ENCODE peak calls at places on chromosomes 1 and 21, in five cellular contexts. P is GM12891, O is adrenal gland, X is K562, D is ovary. S is an unnamed sample.

GRCh38 chr21:37408464-37409193 is 42.1 kb downstream of the DYRK1A start:
- DNase-seq in P (no peak), O (no peak), X (no peak), D (no peak), S (no peak)

GRCh38 chr1:22142315-22143064 is 407 bp downstream of the WNT4 start:
- DNase-seq in P (peak; percentile 74), O (no peak), X (peak; percentile 36), D (peak; percentile 59), S (no peak)

GRCh38 chr1:8670371-8670818 is 147.0 kb downstream of the RERE start:
- DNase-seq in P (no peak), O (no peak), X (no peak), D (no peak), S (no peak)

GRCh38 chr1:94281361-94282142 is 44.2 kb upstream of the ARHGAP29 start:
- DNase-seq in P (no peak), O (no peak), X (no peak), D (no peak), S (peak; percentile 87)

GRCh38 chr1:24018611-24019580 is 38.8 kb upstream of the SRSF10 start:
- DNase-seq in P (no peak), O (peak; percentile 98), X (peak; percentile 82), D (peak; percentile 99), S (peak; percentile 79)

GRCh38 chr1:66532214-66532613 is 1.7 kb upstream of the SGIP1 start:
- DNase-seq in P (no peak), O (no peak), X (no peak), D (no peak), S (no peak)

GRCh38 chr21:15210235-15210678 is 145.5 kb upstream of the NRIP1 start:
- DNase-seq in P (no peak), O (peak; percentile 51), X (peak; percentile 41), D (no peak), S (no peak)

GRCh38 chr21:45972716-45973474 is 8.7 kb upstream of the COL6A1 start:
- DNase-seq in P (no peak), O (peak; percentile 61), X (no peak), D (peak; percentile 96), S (no peak)

GRCh38 chr1:3992103-3992556 is 92.1 kb upstream of the C1orf174 start:
- DNase-seq in P (no peak), O (no peak), X (peak; percentile 26), D (no peak), S (peak; percentile 13)

GRCh38 chr1:180548686-180549326 is 10.0 kb upstream of the OVAAL start:
- DNase-seq in P (no peak), O (no peak), X (no peak), D (no peak), S (no peak)

GRCh38 chr1:228478912-228479665 is 8.1 kb upstream of the RNF187 start:
- DNase-seq in P (no peak), O (no peak), X (peak; percentile 48), D (no peak), S (no peak)

GRCh38 chr1:201896951-201897391 is 8.3 kb downstream of the SHISA4 start:
- DNase-seq in P (no peak), O (no peak), X (no peak), D (peak; percentile 52), S (no peak)

GRCh38 chr1:4970532-4970931 is 316.1 kb downstream of the AJAP1 start:
- DNase-seq in P (no peak), O (no peak), X (no peak), D (no peak), S (no peak)

GRCh38 chr1:4627353-4627752 is 27.1 kb upstream of the AJAP1 start:
- DNase-seq in P (no peak), O (no peak), X (no peak), D (no peak), S (no peak)

GRCh38 chr1:51341876-51342496 is 11.6 kb upstream of the TTC39A start:
- DNase-seq in P (peak; percentile 60), O (no peak), X (peak; percentile 61), D (no peak), S (no peak)

GRCh38 chr1:242876021-242876420 is 351.5 kb upstream of the PLD5 start:
- DNase-seq in P (no peak), O (no peak), X (no peak), D (no peak), S (no peak)

GRCh38 chr1:76668046-76668445 is 199.2 kb upstream of the ST6GALNAC5 start:
- DNase-seq in P (no peak), O (no peak), X (no peak), D (no peak), S (no peak)

GRCh38 chr1:57060451-57060850 is 94.6 kb upstream of the C8B start:
- DNase-seq in P (no peak), O (no peak), X (no peak), D (no peak), S (no peak)

GRCh38 chr1:91555821-91556531 is 55.3 kb downstream of the CDC7 start:
- DNase-seq in P (no peak), O (peak; percentile 62), X (peak; percentile 85), D (no peak), S (no peak)

GRCh38 chr1:6784560-6785317 is 515 bp upstream of the CAMTA1 start:
- DNase-seq in P (peak; percentile 96), O (peak; percentile 100), X (peak; percentile 100), D (peak; percentile 99), S (peak; percentile 100)
- TF ChIP-seq POLR2A in P (peak; percentile 79), O (peak; percentile 97), X (peak; percentile 94), D (peak; percentile 98), S (peak; percentile 41)

DNA sequence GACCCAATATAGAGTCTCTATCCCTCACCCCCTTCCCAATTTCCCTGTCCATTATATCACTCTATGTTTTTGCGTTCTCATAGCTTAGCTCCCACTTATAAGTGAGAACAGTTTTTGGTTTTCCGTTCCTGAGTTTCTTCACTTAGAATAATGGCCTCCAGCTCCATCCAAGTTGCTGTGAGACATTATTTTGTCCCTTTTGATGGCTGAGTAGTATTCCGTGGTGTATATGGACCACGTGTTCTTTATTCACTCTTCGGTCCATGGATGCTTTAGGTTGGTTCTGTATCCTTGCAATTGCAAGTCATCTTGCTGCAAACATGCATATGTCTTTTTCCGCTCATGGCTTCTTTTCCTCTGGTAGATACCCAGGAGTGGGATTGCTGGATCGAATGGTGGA is 54.3 kb downstream of the AGPAT3 start:
- DNase-seq in P (no peak), O (no peak), X (no peak), D (no peak), S (no peak)
- TF ChIP-seq POLR2A in P (no peak), O (no peak), X (no peak), D (no peak), S (no peak)

DNA sequence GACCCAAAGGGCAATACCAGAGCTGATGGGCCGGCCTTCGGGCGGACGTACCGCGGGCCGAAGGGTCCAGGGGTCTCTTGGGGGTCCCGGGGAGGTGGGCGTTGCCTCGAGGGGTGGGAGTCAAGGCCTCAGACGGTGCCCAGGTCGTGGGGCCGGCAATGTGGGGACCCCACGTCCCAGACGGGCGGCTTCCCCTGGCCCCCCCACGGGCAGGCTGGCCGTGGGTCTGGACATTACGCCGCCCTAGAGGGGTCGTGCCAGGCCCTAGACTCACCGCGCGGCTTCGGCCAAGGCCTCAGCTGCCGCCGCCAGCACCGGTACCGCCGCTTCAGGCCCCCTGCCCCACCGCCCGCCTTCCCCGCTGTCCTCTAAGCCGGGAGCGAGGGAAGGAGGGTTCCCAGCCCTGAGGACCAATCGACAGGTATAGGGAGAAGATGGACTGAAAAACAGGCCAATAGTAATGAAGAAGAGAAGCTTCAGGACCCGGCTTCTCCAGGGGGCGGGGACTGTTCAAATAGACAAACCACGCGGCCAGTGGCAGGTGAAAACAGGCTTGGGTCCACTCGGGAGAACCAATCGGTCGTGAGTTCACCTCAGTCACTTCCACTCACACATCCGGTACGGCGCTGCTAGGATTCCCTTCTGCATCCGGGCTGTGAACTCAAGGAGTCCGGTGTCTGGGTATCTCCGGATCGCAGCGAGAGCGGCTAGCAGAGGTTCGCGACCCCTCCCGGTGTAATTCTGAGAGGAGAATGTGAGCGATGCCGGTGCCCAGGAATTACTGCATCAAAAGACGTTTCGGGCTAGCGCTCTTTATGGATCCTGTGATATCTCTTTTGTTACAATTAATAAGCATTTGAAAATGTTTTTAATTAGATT is at the start of gene MTOR:
- DNase-seq in P (peak; percentile 96), O (peak; percentile 100), X (peak; percentile 100), D (peak; percentile 98), S (peak; percentile 100)
- TF ChIP-seq POLR2A in P (peak; percentile 59), O (peak; percentile 62), X (peak; percentile 89), D (peak; percentile 40), S (no peak)

GRCh38 chr1:12180315-12180714 is 13.5 kb downstream of the TNFRSF1B start:
- DNase-seq in P (no peak), O (peak; percentile 79), X (no peak), D (no peak), S (no peak)
- TF ChIP-seq POLR2A in P (no peak), O (no peak), X (no peak), D (no peak), S (no peak)

GRCh38 chr1:9823943-9824701 is at the start of gene CLSTN1:
- DNase-seq in P (peak; percentile 91), O (peak; percentile 87), X (peak; percentile 92), D (peak; percentile 95), S (peak; percentile 61)
- TF ChIP-seq POLR2A in P (no peak), O (peak; percentile 58), X (no peak), D (peak; percentile 46), S (no peak)

DNA sequence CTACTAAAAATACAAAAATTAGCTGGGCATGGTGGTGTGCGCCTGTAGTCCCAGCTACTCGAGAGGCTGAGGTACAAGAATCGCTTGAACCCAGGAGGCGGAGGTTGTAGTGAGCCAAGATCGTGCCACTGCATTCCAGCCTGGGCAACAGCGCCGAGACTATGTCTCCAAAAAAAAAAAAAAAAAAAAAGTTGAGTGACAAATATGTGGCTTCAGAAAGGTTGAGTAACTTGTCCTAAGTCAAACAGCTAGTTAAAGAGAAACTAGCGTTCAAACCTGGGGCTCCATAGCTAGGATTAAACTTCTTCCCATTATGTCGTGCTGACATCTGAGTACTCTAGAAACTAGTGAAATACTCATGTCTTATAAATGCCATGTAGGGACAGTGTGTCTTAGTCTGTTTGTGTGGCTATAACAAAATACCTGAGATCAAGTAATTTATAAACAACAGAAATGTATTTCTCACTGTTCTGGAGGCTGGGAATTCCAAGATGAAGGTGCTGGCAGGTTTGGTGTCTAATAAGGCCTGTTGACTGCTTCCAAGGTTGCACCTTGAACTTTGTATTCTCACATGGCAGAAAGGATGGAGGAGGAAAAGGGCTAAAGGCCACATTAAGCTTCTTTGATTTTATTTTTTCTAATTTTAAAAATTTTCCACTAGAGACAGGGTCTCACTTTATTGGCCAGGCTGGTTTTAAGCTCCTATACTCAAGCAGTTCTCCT is 12.0 kb downstream of the AK4 start:
- DNase-seq in P (no peak), O (no peak), X (no peak), D (no peak), S (no peak)
- TF ChIP-seq POLR2A in P (no peak), O (no peak), X (no peak), D (no peak), S (no peak)

GRCh38 chr1:156727914-156728598 is at the start of gene METTL25B:
- DNase-seq in P (peak; percentile 70), O (peak; percentile 86), X (peak; percentile 93), D (peak; percentile 90), S (no peak)
- TF ChIP-seq POLR2A in P (no peak), O (no peak), X (peak; percentile 82), D (no peak), S (no peak)